ENCODE peak calls at places on chromosomes 7 and 10, in six cellular contexts. One of them, this sample, is unnamed.

GRCh38 chr10:42953684-42954674 is 122.9 kb upstream of the RET start:
- DNase-seq in activated CD8-positive, alpha-beta memory T cell treated with anti-CD3 and anti-CD28 coated beads, Interleukin-2, amount 50 U/mL, for 48 hours: peak
- DNase-seq in tibial nerve: no peak
- DNase-seq in fibroblast of gingiva: no peak
- DNase-seq in EL: no peak
- DNase-seq in mucosa of descending colon: peak
- DNase-seq in this sample: no peak

GRCh38 chr10:45001382-45002148 is 842 bp downstream of the ZNF22 start:
- DNase-seq in activated CD8-positive, alpha-beta memory T cell treated with anti-CD3 and anti-CD28 coated beads, Interleukin-2, amount 50 U/mL, for 48 hours: peak
- DNase-seq in tibial nerve: no peak
- DNase-seq in fibroblast of gingiva: peak
- DNase-seq in EL: peak
- DNase-seq in mucosa of descending colon: peak
- DNase-seq in this sample: peak

GRCh38 chr7:43758029-43758860 is at the start of gene BLVRA:
- DNase-seq in activated CD8-positive, alpha-beta memory T cell treated with anti-CD3 and anti-CD28 coated beads, Interleukin-2, amount 50 U/mL, for 48 hours: peak
- DNase-seq in tibial nerve: peak
- DNase-seq in fibroblast of gingiva: peak
- DNase-seq in EL: peak
- DNase-seq in mucosa of descending colon: peak
- DNase-seq in this sample: peak

GRCh38 chr10:129120441-129120840 is 346.6 kb upstream of the MGMT start:
- DNase-seq in activated CD8-positive, alpha-beta memory T cell treated with anti-CD3 and anti-CD28 coated beads, Interleukin-2, amount 50 U/mL, for 48 hours: no peak
- DNase-seq in tibial nerve: no peak
- DNase-seq in fibroblast of gingiva: no peak
- DNase-seq in EL: no peak
- DNase-seq in mucosa of descending colon: no peak
- DNase-seq in this sample: no peak

GRCh38 chr7:101636822-101637623 is 7.9 kb upstream of the MYL10 start:
- DNase-seq in activated CD8-positive, alpha-beta memory T cell treated with anti-CD3 and anti-CD28 coated beads, Interleukin-2, amount 50 U/mL, for 48 hours: no peak
- DNase-seq in tibial nerve: no peak
- DNase-seq in fibroblast of gingiva: no peak
- DNase-seq in EL: peak
- DNase-seq in mucosa of descending colon: no peak
- DNase-seq in this sample: no peak

GRCh38 chr7:125927556-125927955 is 997.9 kb upstream of the POT1 start:
- DNase-seq in activated CD8-positive, alpha-beta memory T cell treated with anti-CD3 and anti-CD28 coated beads, Interleukin-2, amount 50 U/mL, for 48 hours: no peak
- DNase-seq in tibial nerve: no peak
- DNase-seq in fibroblast of gingiva: no peak
- DNase-seq in EL: no peak
- DNase-seq in mucosa of descending colon: no peak
- DNase-seq in this sample: peak

GRCh38 chr10:103736763-103737162 is 118.6 kb downstream of the SH3PXD2A start:
- DNase-seq in activated CD8-positive, alpha-beta memory T cell treated with anti-CD3 and anti-CD28 coated beads, Interleukin-2, amount 50 U/mL, for 48 hours: no peak
- DNase-seq in tibial nerve: no peak
- DNase-seq in fibroblast of gingiva: no peak
- DNase-seq in EL: peak
- DNase-seq in mucosa of descending colon: no peak
- DNase-seq in this sample: peak

GRCh38 chr10:36003031-36003600 is 361.0 kb upstream of the FZD8 start:
- DNase-seq in activated CD8-positive, alpha-beta memory T cell treated with anti-CD3 and anti-CD28 coated beads, Interleukin-2, amount 50 U/mL, for 48 hours: no peak
- DNase-seq in tibial nerve: no peak
- DNase-seq in fibroblast of gingiva: no peak
- DNase-seq in EL: no peak
- DNase-seq in mucosa of descending colon: no peak
- DNase-seq in this sample: no peak

GRCh38 chr7:22872087-22872807 is 49.6 kb upstream of the TOMM7 start:
- DNase-seq in activated CD8-positive, alpha-beta memory T cell treated with anti-CD3 and anti-CD28 coated beads, Interleukin-2, amount 50 U/mL, for 48 hours: no peak
- DNase-seq in tibial nerve: no peak
- DNase-seq in fibroblast of gingiva: no peak
- DNase-seq in EL: no peak
- DNase-seq in mucosa of descending colon: no peak
- DNase-seq in this sample: no peak

GRCh38 chr10:93954726-93955363 is 38.9 kb upstream of the PLCE1 start:
- DNase-seq in activated CD8-positive, alpha-beta memory T cell treated with anti-CD3 and anti-CD28 coated beads, Interleukin-2, amount 50 U/mL, for 48 hours: no peak
- DNase-seq in tibial nerve: no peak
- DNase-seq in fibroblast of gingiva: no peak
- DNase-seq in EL: peak
- DNase-seq in mucosa of descending colon: no peak
- DNase-seq in this sample: no peak

GRCh38 chr7:139669106-139670061 is 108.4 kb downstream of the HIPK2 start:
- DNase-seq in activated CD8-positive, alpha-beta memory T cell treated with anti-CD3 and anti-CD28 coated beads, Interleukin-2, amount 50 U/mL, for 48 hours: no peak
- DNase-seq in tibial nerve: no peak
- DNase-seq in fibroblast of gingiva: peak
- DNase-seq in EL: no peak
- DNase-seq in mucosa of descending colon: no peak
- DNase-seq in this sample: no peak

GRCh38 chr10:132282667-132283603 is 24.8 kb downstream of the STK32C start:
- DNase-seq in activated CD8-positive, alpha-beta memory T cell treated with anti-CD3 and anti-CD28 coated beads, Interleukin-2, amount 50 U/mL, for 48 hours: no peak
- DNase-seq in tibial nerve: no peak
- DNase-seq in fibroblast of gingiva: peak
- DNase-seq in EL: no peak
- DNase-seq in mucosa of descending colon: no peak
- DNase-seq in this sample: no peak

GRCh38 chr7:96311967-96312366 is 9.9 kb downstream of the SLC25A13 start:
- DNase-seq in activated CD8-positive, alpha-beta memory T cell treated with anti-CD3 and anti-CD28 coated beads, Interleukin-2, amount 50 U/mL, for 48 hours: no peak
- DNase-seq in tibial nerve: peak
- DNase-seq in fibroblast of gingiva: peak
- DNase-seq in EL: no peak
- DNase-seq in mucosa of descending colon: no peak
- DNase-seq in this sample: no peak

GRCh38 chr10:29191674-29192073 is 97.2 kb upstream of the LYZL1 start:
- DNase-seq in activated CD8-positive, alpha-beta memory T cell treated with anti-CD3 and anti-CD28 coated beads, Interleukin-2, amount 50 U/mL, for 48 hours: no peak
- DNase-seq in tibial nerve: no peak
- DNase-seq in fibroblast of gingiva: no peak
- DNase-seq in EL: no peak
- DNase-seq in mucosa of descending colon: no peak
- DNase-seq in this sample: no peak

GRCh38 chr7:35676211-35676610 is 18.7 kb downstream of the HERPUD2 start:
- DNase-seq in activated CD8-positive, alpha-beta memory T cell treated with anti-CD3 and anti-CD28 coated beads, Interleukin-2, amount 50 U/mL, for 48 hours: no peak
- DNase-seq in tibial nerve: no peak
- DNase-seq in fibroblast of gingiva: no peak
- DNase-seq in EL: no peak
- DNase-seq in mucosa of descending colon: no peak
- DNase-seq in this sample: no peak

GRCh38 chr7:81457858-81458522 is 311.9 kb downstream of the HGF start:
- DNase-seq in activated CD8-positive, alpha-beta memory T cell treated with anti-CD3 and anti-CD28 coated beads, Interleukin-2, amount 50 U/mL, for 48 hours: no peak
- DNase-seq in tibial nerve: no peak
- DNase-seq in fibroblast of gingiva: peak
- DNase-seq in EL: peak
- DNase-seq in mucosa of descending colon: no peak
- DNase-seq in this sample: peak